ENCODE peak calls at places on chromosomes 4 and X, in four cellular contexts. X, W, F and Z are unnamed samples.

GRCh38 chr4:98996056-98996941 is 778 bp downstream of the METAP1 start:
- DNase-seq in X (no peak), W (no peak), F (no peak), Z (peak; percentile 3)

GRCh38 chrX:136157187-136157586 is 9.9 kb downstream of the FHL1 start:
- DNase-seq in X (no peak), W (no peak), F (no peak), Z (no peak)

GRCh38 chrX:11438767-11439166 is 145.6 kb downstream of the AMELX start:
- DNase-seq in X (no peak), W (no peak), F (no peak), Z (no peak)

GRCh38 chr4:81052119-81053068 is 21.9 kb downstream of the BMP3 start:
- DNase-seq in X (peak; percentile 66), W (peak; percentile 63), F (peak; percentile 34), Z (peak; percentile 32)

GRCh38 chrX:108071578-108071977 is 19.8 kb downstream of the PSMD10 start:
- DNase-seq in X (no peak), W (no peak), F (no peak), Z (no peak)

GRCh38 chrX:134684956-134685355 is 26.7 kb upstream of the PLAC1 start:
- DNase-seq in X (no peak), W (no peak), F (no peak), Z (no peak)

GRCh38 chrX:71053217-71053621 is 14.9 kb downstream of the SNX12 start:
- DNase-seq in X (no peak), W (no peak), F (no peak), Z (no peak)

GRCh38 chr4:142474398-142475087 is 371.6 kb downstream of the INPP4B start:
- DNase-seq in X (no peak), W (no peak), F (no peak), Z (no peak)

GRCh38 chr4:183147983-183148382 is 48.9 kb downstream of the WWC2 start:
- DNase-seq in X (no peak), W (no peak), F (no peak), Z (no peak)

GRCh38 chr4:53313510-53313909 is 52.4 kb downstream of the SCFD2 start:
- DNase-seq in X (no peak), W (peak; percentile 43), F (no peak), Z (no peak)

GRCh38 chr4:11455201-11455835 is 26.6 kb upstream of the HS3ST1 start:
- DNase-seq in X (no peak), W (no peak), F (no peak), Z (no peak)

GRCh38 chr4:117334451-117335188 is 249.2 kb upstream of the TRAM1L1 start:
- DNase-seq in X (no peak), W (no peak), F (no peak), Z (no peak)

GRCh38 chr4:21118301-21118700 is 418.0 kb downstream of the PACRGL start:
- DNase-seq in X (no peak), W (no peak), F (no peak), Z (no peak)

GRCh38 chr4:100582146-100582545 is 64.3 kb upstream of the EMCN start:
- DNase-seq in X (no peak), W (no peak), F (no peak), Z (no peak)

GRCh38 chr4:6916587-6917444 is 7.2 kb downstream of the TBC1D14 start:
- DNase-seq in X (no peak), W (no peak), F (no peak), Z (no peak)

GRCh38 chrX:9149831-9150230 is 115.9 kb upstream of the FAM9B start:
- DNase-seq in X (no peak), W (no peak), F (no peak), Z (no peak)

GRCh38 chrX:41667631-41668030 is 21.1 kb upstream of the GPR34 start:
- DNase-seq in X (no peak), W (no peak), F (no peak), Z (no peak)

GRCh38 chrX:80246273-80246672 is 174.0 kb upstream of the TENT5D start:
- DNase-seq in X (no peak), W (no peak), F (no peak), Z (no peak)

GRCh38 chr4:31674313-31674947 is 954.3 kb downstream of the PCDH7 start:
- DNase-seq in X (no peak), W (no peak), F (no peak), Z (no peak)
- TF ChIP-seq CTCF in X (peak; percentile 40), W (peak; percentile 36), F (peak; percentile 51), Z (no peak)

GRCh38 chrX:47936224-47936939 is 67.4 kb downstream of the ZNF182 start:
- DNase-seq in X (no peak), W (no peak), F (no peak), Z (no peak)
- H3K4me3 ChIP-seq in X (no peak overlapping the region), W (no peak overlapping the region), F (no peak overlapping the region), Z (no peak overlapping the region)

DNA sequence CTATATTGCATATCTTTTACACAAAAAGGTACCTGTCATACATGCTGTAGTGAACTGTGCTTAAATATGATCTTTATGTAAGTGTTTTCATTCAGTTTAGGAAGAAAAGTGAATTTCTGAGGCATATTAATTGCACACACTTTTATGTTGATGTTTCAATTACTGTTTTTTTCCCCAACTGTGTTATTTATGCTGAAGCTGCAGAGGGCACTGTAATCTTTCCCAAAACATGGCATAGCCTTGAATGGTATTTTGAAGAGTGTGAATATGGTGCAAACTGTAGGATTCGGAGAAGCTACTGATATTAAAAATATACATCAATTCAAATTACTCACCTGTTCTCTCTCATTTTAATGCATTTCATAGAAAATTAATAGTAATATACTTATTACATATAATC is 6.0 kb upstream of the CENPE start:
- DNase-seq in X (no peak), W (no peak), F (no peak), Z (no peak)
- TF ChIP-seq CTCF in X (no peak), W (peak; percentile 68), F (peak; percentile 30), Z (peak; percentile 13)

DNA sequence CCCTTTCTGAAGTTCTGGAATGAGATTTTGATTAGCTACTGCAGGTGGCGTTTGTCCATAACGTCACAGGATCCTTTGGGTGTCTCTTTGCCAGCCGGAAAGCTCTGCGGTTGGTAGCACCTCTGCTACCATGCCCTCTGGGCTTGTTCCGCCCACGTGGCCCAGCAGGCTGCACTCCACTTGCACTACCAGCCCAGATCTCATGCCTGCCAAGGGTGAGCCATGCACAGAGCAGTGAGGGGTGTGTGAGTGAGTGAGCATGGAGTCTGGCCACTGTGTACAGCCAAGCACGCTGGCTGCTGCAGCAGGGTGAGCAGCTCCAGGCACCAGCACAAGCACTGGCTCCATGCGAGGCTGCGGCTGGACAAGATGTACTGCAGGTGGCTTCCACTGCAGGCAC is 6.6 kb upstream of the HNRNPD start:
- DNase-seq in X (no peak), W (peak; percentile 54), F (no peak), Z (no peak)
- H3K4me3 ChIP-seq in X (no peak overlapping the region), W (no peak overlapping the region), F (no peak overlapping the region), Z (no peak overlapping the region)